ENCODE peak calls at places on chromosomes 12 and 14, in six cellular contexts. E is GM12891, G is HepG2, B is K562, O is H1, Z is GM12878. S is an unnamed sample.

GRCh38 chr14:76834296-76834695 is 8.1 kb downstream of the LRRC74A start:
- DNase-seq in G (peak; percentile 60), Z (no peak), O (no peak), B (no peak), E (no peak), S (no peak)

GRCh38 chr12:805022-805632 is 52.7 kb downstream of the WNK1 start:
- DNase-seq in B (no peak), E (no peak), Z (no peak), O (no peak), G (no peak), S (no peak)

GRCh38 chr12:52903855-52904508 is 894 bp downstream of the KRT8 start:
- DNase-seq in B (peak; percentile 91), E (peak; percentile 72), Z (peak; percentile 30), O (no peak), G (peak; percentile 87), S (peak; percentile 49)

GRCh38 chr14:102474934-102475333 is 34.6 kb downstream of the ANKRD9 start:
- DNase-seq in Z (no peak), E (no peak), B (no peak), G (no peak), O (no peak), S (no peak)

GRCh38 chr14:103255555-103255954 is 78.5 kb upstream of the EIF5 start:
- DNase-seq in E (no peak), O (no peak), Z (no peak), B (no peak), G (no peak), S (no peak)

GRCh38 chr12:57233357-57234232 is 4.1 kb downstream of the SHMT2 start:
- DNase-seq in Z (no peak), G (no peak), O (no peak), B (no peak), E (no peak), S (no peak)

GRCh38 chr12:132243596-132244289 is 85.6 kb downstream of the GALNT9 start:
- DNase-seq in E (no peak), O (no peak), B (no peak), G (peak; percentile 6), Z (no peak), S (no peak)

GRCh38 chr14:105861985-105862465 is 335.6 kb downstream of the TMEM121 start:
- DNase-seq in G (no peak), Z (peak; percentile 88), E (peak; percentile 60), O (no peak), B (no peak), S (peak; percentile 44)

GRCh38 chr12:100494026-100494425 is 20.4 kb downstream of the NR1H4 start:
- DNase-seq in Z (no peak), E (no peak), B (no peak), G (no peak), O (no peak), S (no peak)

GRCh38 chr12:591571-592505 is 71.4 kb downstream of the NINJ2 start:
- DNase-seq in B (peak; percentile 96), E (no peak), Z (no peak), G (peak; percentile 24), O (no peak), S (no peak)

GRCh38 chr12:122834229-122834920 is 882 bp upstream of the HIP1R start:
- DNase-seq in E (no peak), O (peak; percentile 25), G (peak; percentile 58), Z (no peak), B (peak; percentile 43), S (no peak)

GRCh38 chr12:1640630-1641234 is 11.7 kb downstream of the WNT5B start:
- DNase-seq in G (no peak), Z (no peak), O (no peak), B (no peak), E (no peak), S (no peak)

GRCh38 chr14:64220466-64220865 is 73.7 kb downstream of the ESR2 start:
- DNase-seq in G (no peak), E (no peak), Z (no peak), B (peak; percentile 34), O (no peak), S (no peak)
- TF ChIP-seq TAF1 in G (no peak), E (no peak), Z (no peak), B (no peak), O (no peak), S (no peak)

GRCh38 chr12:98644712-98645571 is at the start of the genes APAF1 and IKBIP:
- DNase-seq in E (peak; percentile 85), Z (peak; percentile 76), O (peak; percentile 79), B (peak; percentile 98), G (peak; percentile 89), S (peak; percentile 88)
- TF ChIP-seq POLR2A in E (peak; percentile 80), Z (peak; percentile 85), O (peak; percentile 14), B (peak; percentile 75), G (peak; percentile 83), S (peak; percentile 89)

GRCh38 chr14:100106260-100106659 is 41.0 kb downstream of the EVL start:
- DNase-seq in O (no peak), B (no peak), E (no peak), G (no peak), Z (no peak), S (no peak)

GRCh38 chr14:100105357-100106169 is 40.3 kb downstream of the EVL start:
- DNase-seq in E (no peak), Z (no peak), O (no peak), G (no peak), B (no peak), S (no peak)

GRCh38 chr14:100103261-100104005 is 38.2 kb downstream of the EVL start:
- DNase-seq in E (no peak), G (no peak), B (no peak), Z (no peak), O (no peak), S (no peak)

GRCh38 chr14:100104006-100104352 is 38.8 kb downstream of the EVL start:
- DNase-seq in E (no peak), B (no peak), Z (no peak), O (no peak), G (no peak), S (no peak)

DNA sequence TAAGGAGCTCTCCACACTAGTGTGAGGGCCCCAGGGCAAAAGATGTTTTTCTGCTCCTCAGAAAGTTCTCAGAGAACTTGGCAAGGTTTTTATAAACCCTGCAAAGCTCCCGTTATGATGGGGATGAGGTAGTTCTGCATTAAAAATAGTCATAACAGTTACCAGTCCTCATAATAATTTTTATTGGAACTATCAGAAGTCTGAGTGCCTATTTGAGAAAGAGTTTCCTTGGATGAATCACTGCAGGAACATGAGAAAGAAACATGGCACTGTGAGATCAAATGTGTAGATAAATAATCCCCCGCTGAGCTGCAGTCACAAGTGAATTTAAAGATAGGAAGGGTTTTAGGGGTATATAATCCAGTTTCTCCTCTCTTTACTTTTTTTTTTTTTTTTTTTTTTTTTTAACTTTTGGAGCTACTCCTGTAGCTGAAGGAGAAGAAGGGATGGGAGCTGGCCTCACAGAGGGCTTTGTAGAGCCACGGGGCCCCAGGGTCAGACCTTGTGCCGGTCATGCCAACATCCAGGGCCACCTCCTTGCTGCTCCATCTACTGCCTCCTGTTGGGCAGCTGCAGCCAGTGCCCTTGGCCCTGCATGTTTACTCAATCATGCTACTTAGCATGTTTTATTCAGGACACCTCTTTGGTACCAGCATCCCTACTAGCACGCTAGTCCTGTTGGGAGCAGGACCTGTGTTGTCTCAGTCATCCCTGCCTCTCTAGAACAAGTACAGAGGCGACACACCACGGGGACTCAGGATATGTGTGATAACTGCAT is 39.5 kb downstream of the EVL start:
- DNase-seq in Z (no peak), B (no peak), G (no peak), E (no peak), O (no peak), S (no peak)
- TF ChIP-seq TAF1 in Z (no peak), B (no peak), G (no peak), E (no peak), O (no peak), S (no peak)

GRCh38 chr12:115210533-115211252 is 526.7 kb upstream of the TBX3 start:
- DNase-seq in Z (no peak), G (no peak), E (no peak), O (no peak), B (no peak), S (no peak)
- TF ChIP-seq POLR2A in Z (no peak), G (no peak), E (no peak), O (no peak), B (no peak), S (no peak)

S was measured in GM12892.